ENCODE peak calls at places on chromosomes 7 and 10, in eight cellular contexts. One of them, this sample, is unnamed.
A peak's percentile ranks its signal among the peaks of the same experiment; 100 is the strongest.

GRCh38 chr10:20007426-20007825 is 191.2 kb downstream of the PLXDC2 start:
- DNase-seq in NCI-H2107: no peak
- DNase-seq in esophagus muscularis mucosa: no peak
- DNase-seq in left ventricle myocardium inferior: no peak
- DNase-seq in GM06990: no peak
- DNase-seq in RWPE1: no peak
- DNase-seq in kidney epithelial cell: no peak
- DNase-seq in stimulated activated CD8-positive, alpha-beta memory T cell treated with anti-CD3 and anti-CD28 coated beads, Interleukin-7, amount 100 ng/mL, for 48 hours: no peak
- DNase-seq in this sample: no peak

GRCh38 chr7:8387551-8388256 is 45.7 kb upstream of the NXPH1 start:
- DNase-seq in NCI-H2107: no peak
- DNase-seq in esophagus muscularis mucosa: no peak
- DNase-seq in left ventricle myocardium inferior: no peak
- DNase-seq in GM06990: peak; percentile 22
- DNase-seq in RWPE1: no peak
- DNase-seq in kidney epithelial cell: no peak
- DNase-seq in stimulated activated CD8-positive, alpha-beta memory T cell treated with anti-CD3 and anti-CD28 coated beads, Interleukin-7, amount 100 ng/mL, for 48 hours: no peak
- DNase-seq in this sample: peak; percentile 69

GRCh38 chr10:44935201-44935960 is 24.2 kb upstream of the RASSF4 start:
- DNase-seq in NCI-H2107: no peak
- DNase-seq in esophagus muscularis mucosa: no peak
- DNase-seq in left ventricle myocardium inferior: peak; percentile 78
- DNase-seq in GM06990: no peak
- DNase-seq in RWPE1: no peak
- DNase-seq in kidney epithelial cell: peak; percentile 89
- DNase-seq in stimulated activated CD8-positive, alpha-beta memory T cell treated with anti-CD3 and anti-CD28 coated beads, Interleukin-7, amount 100 ng/mL, for 48 hours: no peak
- DNase-seq in this sample: no peak

GRCh38 chr10:97023401-97024180 is 162.2 kb downstream of the SLIT1 start:
- DNase-seq in NCI-H2107: no peak
- DNase-seq in esophagus muscularis mucosa: no peak
- DNase-seq in left ventricle myocardium inferior: no peak
- DNase-seq in GM06990: no peak
- DNase-seq in RWPE1: no peak
- DNase-seq in kidney epithelial cell: no peak
- DNase-seq in stimulated activated CD8-positive, alpha-beta memory T cell treated with anti-CD3 and anti-CD28 coated beads, Interleukin-7, amount 100 ng/mL, for 48 hours: no peak
- DNase-seq in this sample: no peak

GRCh38 chr7:5598261-5598761 is 174.7 kb upstream of the TNRC18 start:
- DNase-seq in NCI-H2107: no peak
- DNase-seq in esophagus muscularis mucosa: no peak
- DNase-seq in left ventricle myocardium inferior: no peak
- DNase-seq in GM06990: no peak
- DNase-seq in RWPE1: no peak
- DNase-seq in kidney epithelial cell: no peak
- DNase-seq in stimulated activated CD8-positive, alpha-beta memory T cell treated with anti-CD3 and anti-CD28 coated beads, Interleukin-7, amount 100 ng/mL, for 48 hours: no peak
- DNase-seq in this sample: peak; percentile 92

GRCh38 chr10:93437000-93437945 is 44.9 kb downstream of the MYOF start:
- DNase-seq in NCI-H2107: no peak
- DNase-seq in esophagus muscularis mucosa: peak; percentile 97
- DNase-seq in left ventricle myocardium inferior: peak; percentile 69
- DNase-seq in GM06990: no peak
- DNase-seq in RWPE1: peak; percentile 94
- DNase-seq in kidney epithelial cell: peak; percentile 99
- DNase-seq in stimulated activated CD8-positive, alpha-beta memory T cell treated with anti-CD3 and anti-CD28 coated beads, Interleukin-7, amount 100 ng/mL, for 48 hours: no peak
- DNase-seq in this sample: no peak

GRCh38 chr7:64849924-64850499 is 53.1 kb upstream of the ZNF273 start:
- DNase-seq in NCI-H2107: no peak
- DNase-seq in esophagus muscularis mucosa: no peak
- DNase-seq in left ventricle myocardium inferior: no peak
- DNase-seq in GM06990: no peak
- DNase-seq in RWPE1: no peak
- DNase-seq in kidney epithelial cell: no peak
- DNase-seq in stimulated activated CD8-positive, alpha-beta memory T cell treated with anti-CD3 and anti-CD28 coated beads, Interleukin-7, amount 100 ng/mL, for 48 hours: no peak
- DNase-seq in this sample: no peak

GRCh38 chr7:151659219-151659618 is 139.5 kb upstream of the RHEB start:
- DNase-seq in NCI-H2107: no peak
- DNase-seq in esophagus muscularis mucosa: no peak
- DNase-seq in left ventricle myocardium inferior: no peak
- DNase-seq in GM06990: no peak
- DNase-seq in RWPE1: no peak
- DNase-seq in kidney epithelial cell: no peak
- DNase-seq in stimulated activated CD8-positive, alpha-beta memory T cell treated with anti-CD3 and anti-CD28 coated beads, Interleukin-7, amount 100 ng/mL, for 48 hours: no peak
- DNase-seq in this sample: no peak

GRCh38 chr10:33897255-33897893 is 562.9 kb upstream of the NRP1 start:
- DNase-seq in NCI-H2107: no peak
- DNase-seq in esophagus muscularis mucosa: no peak
- DNase-seq in left ventricle myocardium inferior: no peak
- DNase-seq in GM06990: no peak
- DNase-seq in RWPE1: peak; percentile 94
- DNase-seq in kidney epithelial cell: no peak
- DNase-seq in stimulated activated CD8-positive, alpha-beta memory T cell treated with anti-CD3 and anti-CD28 coated beads, Interleukin-7, amount 100 ng/mL, for 48 hours: no peak
- DNase-seq in this sample: no peak

GRCh38 chr10:29276251-29276850 is 12.5 kb upstream of the LYZL1 start:
- DNase-seq in NCI-H2107: no peak
- DNase-seq in esophagus muscularis mucosa: peak; percentile 66
- DNase-seq in left ventricle myocardium inferior: no peak
- DNase-seq in GM06990: no peak
- DNase-seq in RWPE1: no peak
- DNase-seq in kidney epithelial cell: no peak
- DNase-seq in stimulated activated CD8-positive, alpha-beta memory T cell treated with anti-CD3 and anti-CD28 coated beads, Interleukin-7, amount 100 ng/mL, for 48 hours: no peak
- DNase-seq in this sample: no peak

GRCh38 chr10:110664483-110665420 is 20.6 kb downstream of the RBM20 start:
- DNase-seq in NCI-H2107: no peak
- DNase-seq in esophagus muscularis mucosa: peak; percentile 64
- DNase-seq in left ventricle myocardium inferior: no peak
- DNase-seq in GM06990: no peak
- DNase-seq in RWPE1: peak; percentile 82
- DNase-seq in kidney epithelial cell: peak; percentile 80
- DNase-seq in stimulated activated CD8-positive, alpha-beta memory T cell treated with anti-CD3 and anti-CD28 coated beads, Interleukin-7, amount 100 ng/mL, for 48 hours: no peak
- DNase-seq in this sample: no peak

GRCh38 chr7:151415375-151416112 is 5.7 kb upstream of the WDR86 start:
- DNase-seq in NCI-H2107: peak; percentile 73
- DNase-seq in esophagus muscularis mucosa: no peak
- DNase-seq in left ventricle myocardium inferior: no peak
- DNase-seq in GM06990: no peak
- DNase-seq in RWPE1: peak; percentile 44
- DNase-seq in kidney epithelial cell: no peak
- DNase-seq in stimulated activated CD8-positive, alpha-beta memory T cell treated with anti-CD3 and anti-CD28 coated beads, Interleukin-7, amount 100 ng/mL, for 48 hours: no peak
- DNase-seq in this sample: no peak

GRCh38 chr10:111175786-111176185 is 99.0 kb downstream of the ADRA2A start:
- DNase-seq in NCI-H2107: no peak
- DNase-seq in esophagus muscularis mucosa: no peak
- DNase-seq in left ventricle myocardium inferior: no peak
- DNase-seq in GM06990: no peak
- DNase-seq in RWPE1: no peak
- DNase-seq in kidney epithelial cell: no peak
- DNase-seq in stimulated activated CD8-positive, alpha-beta memory T cell treated with anti-CD3 and anti-CD28 coated beads, Interleukin-7, amount 100 ng/mL, for 48 hours: no peak
- DNase-seq in this sample: no peak

GRCh38 chr7:115822380-115822779 is 208.2 kb downstream of the TFEC start:
- DNase-seq in NCI-H2107: no peak
- DNase-seq in esophagus muscularis mucosa: no peak
- DNase-seq in left ventricle myocardium inferior: no peak
- DNase-seq in GM06990: no peak
- DNase-seq in RWPE1: no peak
- DNase-seq in kidney epithelial cell: no peak
- DNase-seq in stimulated activated CD8-positive, alpha-beta memory T cell treated with anti-CD3 and anti-CD28 coated beads, Interleukin-7, amount 100 ng/mL, for 48 hours: no peak
- DNase-seq in this sample: no peak

GRCh38 chr7:134211817-134212216 is 84.7 kb downstream of the LRGUK start:
- DNase-seq in NCI-H2107: no peak
- DNase-seq in esophagus muscularis mucosa: no peak
- DNase-seq in left ventricle myocardium inferior: no peak
- DNase-seq in GM06990: no peak
- DNase-seq in RWPE1: no peak
- DNase-seq in kidney epithelial cell: no peak
- DNase-seq in stimulated activated CD8-positive, alpha-beta memory T cell treated with anti-CD3 and anti-CD28 coated beads, Interleukin-7, amount 100 ng/mL, for 48 hours: no peak
- DNase-seq in this sample: no peak

GRCh38 chr7:149625947-149626392 is 128.4 kb upstream of the ZNF746 start:
- DNase-seq in NCI-H2107: no peak
- DNase-seq in esophagus muscularis mucosa: no peak
- DNase-seq in left ventricle myocardium inferior: no peak
- DNase-seq in GM06990: no peak
- DNase-seq in RWPE1: no peak
- DNase-seq in kidney epithelial cell: no peak
- DNase-seq in stimulated activated CD8-positive, alpha-beta memory T cell treated with anti-CD3 and anti-CD28 coated beads, Interleukin-7, amount 100 ng/mL, for 48 hours: no peak
- DNase-seq in this sample: no peak

GRCh38 chr7:37248396-37248836 is 200.2 kb downstream of the ELMO1 start:
- DNase-seq in NCI-H2107: no peak
- DNase-seq in esophagus muscularis mucosa: no peak
- DNase-seq in left ventricle myocardium inferior: no peak
- DNase-seq in GM06990: no peak
- DNase-seq in RWPE1: no peak
- DNase-seq in kidney epithelial cell: no peak
- DNase-seq in stimulated activated CD8-positive, alpha-beta memory T cell treated with anti-CD3 and anti-CD28 coated beads, Interleukin-7, amount 100 ng/mL, for 48 hours: no peak
- DNase-seq in this sample: no peak

GRCh38 chr7:88217675-88218427 is 2.0 kb downstream of the SRI start:
- DNase-seq in NCI-H2107: no peak
- DNase-seq in esophagus muscularis mucosa: no peak
- DNase-seq in left ventricle myocardium inferior: no peak
- DNase-seq in GM06990: peak; percentile 71
- DNase-seq in RWPE1: no peak
- DNase-seq in kidney epithelial cell: no peak
- DNase-seq in stimulated activated CD8-positive, alpha-beta memory T cell treated with anti-CD3 and anti-CD28 coated beads, Interleukin-7, amount 100 ng/mL, for 48 hours: no peak
- DNase-seq in this sample: no peak

GRCh38 chr7:24587853-24588252 is 14.6 kb downstream of the PALS2 start:
- DNase-seq in NCI-H2107: no peak
- DNase-seq in esophagus muscularis mucosa: no peak
- DNase-seq in left ventricle myocardium inferior: no peak
- DNase-seq in GM06990: no peak
- DNase-seq in RWPE1: no peak
- DNase-seq in kidney epithelial cell: no peak
- DNase-seq in stimulated activated CD8-positive, alpha-beta memory T cell treated with anti-CD3 and anti-CD28 coated beads, Interleukin-7, amount 100 ng/mL, for 48 hours: no peak
- DNase-seq in this sample: peak; percentile 62

GRCh38 chr7:22433710-22434460 is 66.1 kb downstream of the STEAP1B start:
- DNase-seq in NCI-H2107: no peak
- DNase-seq in esophagus muscularis mucosa: peak; percentile 84
- DNase-seq in left ventricle myocardium inferior: peak; percentile 16
- DNase-seq in GM06990: no peak
- DNase-seq in RWPE1: peak; percentile 57
- DNase-seq in kidney epithelial cell: no peak
- DNase-seq in stimulated activated CD8-positive, alpha-beta memory T cell treated with anti-CD3 and anti-CD28 coated beads, Interleukin-7, amount 100 ng/mL, for 48 hours: no peak
- DNase-seq in this sample: no peak

GRCh38 chr10:46033602-46034011 is 3.2 kb upstream of the NCOA4 start:
- DNase-seq in NCI-H2107: no peak
- DNase-seq in esophagus muscularis mucosa: no peak
- DNase-seq in left ventricle myocardium inferior: no peak
- DNase-seq in GM06990: no peak
- DNase-seq in RWPE1: peak; percentile 39
- DNase-seq in kidney epithelial cell: peak; percentile 61
- DNase-seq in stimulated activated CD8-positive, alpha-beta memory T cell treated with anti-CD3 and anti-CD28 coated beads, Interleukin-7, amount 100 ng/mL, for 48 hours: no peak
- DNase-seq in this sample: peak; percentile 15

GRCh38 chr7:25665903-25666670 is 437.8 kb upstream of the NPVF start:
- DNase-seq in NCI-H2107: no peak
- DNase-seq in esophagus muscularis mucosa: no peak
- DNase-seq in left ventricle myocardium inferior: no peak
- DNase-seq in GM06990: no peak
- DNase-seq in RWPE1: no peak
- DNase-seq in kidney epithelial cell: no peak
- DNase-seq in stimulated activated CD8-positive, alpha-beta memory T cell treated with anti-CD3 and anti-CD28 coated beads, Interleukin-7, amount 100 ng/mL, for 48 hours: no peak
- DNase-seq in this sample: no peak

GRCh38 chr7:2110586-2111396 is 122.0 kb downstream of the MAD1L1 start:
- DNase-seq in NCI-H2107: no peak
- DNase-seq in esophagus muscularis mucosa: no peak
- DNase-seq in left ventricle myocardium inferior: no peak
- DNase-seq in GM06990: no peak
- DNase-seq in RWPE1: no peak
- DNase-seq in kidney epithelial cell: no peak
- DNase-seq in stimulated activated CD8-positive, alpha-beta memory T cell treated with anti-CD3 and anti-CD28 coated beads, Interleukin-7, amount 100 ng/mL, for 48 hours: no peak
- DNase-seq in this sample: no peak

GRCh38 chr7:127874951-127875608 is 156.2 kb downstream of the LRRC4 start:
- DNase-seq in NCI-H2107: no peak
- DNase-seq in esophagus muscularis mucosa: no peak
- DNase-seq in left ventricle myocardium inferior: no peak
- DNase-seq in GM06990: no peak
- DNase-seq in RWPE1: no peak
- DNase-seq in kidney epithelial cell: no peak
- DNase-seq in stimulated activated CD8-positive, alpha-beta memory T cell treated with anti-CD3 and anti-CD28 coated beads, Interleukin-7, amount 100 ng/mL, for 48 hours: no peak
- DNase-seq in this sample: no peak

GRCh38 chr7:72446131-72446530 is 34.0 kb upstream of the CALN1 start:
- DNase-seq in NCI-H2107: no peak
- DNase-seq in esophagus muscularis mucosa: no peak
- DNase-seq in left ventricle myocardium inferior: no peak
- DNase-seq in GM06990: no peak
- DNase-seq in RWPE1: no peak
- DNase-seq in kidney epithelial cell: no peak
- DNase-seq in stimulated activated CD8-positive, alpha-beta memory T cell treated with anti-CD3 and anti-CD28 coated beads, Interleukin-7, amount 100 ng/mL, for 48 hours: no peak
- DNase-seq in this sample: no peak

GRCh38 chr10:34638405-34639054 is 176.6 kb downstream of the PARD3 start:
- DNase-seq in NCI-H2107: no peak
- DNase-seq in esophagus muscularis mucosa: peak; percentile 95
- DNase-seq in left ventricle myocardium inferior: peak; percentile 77
- DNase-seq in GM06990: no peak
- DNase-seq in RWPE1: peak; percentile 46
- DNase-seq in kidney epithelial cell: peak; percentile 45
- DNase-seq in stimulated activated CD8-positive, alpha-beta memory T cell treated with anti-CD3 and anti-CD28 coated beads, Interleukin-7, amount 100 ng/mL, for 48 hours: peak; percentile 17
- DNase-seq in this sample: peak; percentile 56

GRCh38 chr7:50660830-50661175 is 95.6 kb upstream of the DDC start:
- DNase-seq in NCI-H2107: no peak
- DNase-seq in esophagus muscularis mucosa: no peak
- DNase-seq in left ventricle myocardium inferior: no peak
- DNase-seq in GM06990: no peak
- DNase-seq in RWPE1: no peak
- DNase-seq in kidney epithelial cell: no peak
- DNase-seq in stimulated activated CD8-positive, alpha-beta memory T cell treated with anti-CD3 and anti-CD28 coated beads, Interleukin-7, amount 100 ng/mL, for 48 hours: no peak
- DNase-seq in this sample: no peak

GRCh38 chr10:42975558-42976352 is 101.1 kb upstream of the RET start:
- DNase-seq in NCI-H2107: no peak
- DNase-seq in esophagus muscularis mucosa: no peak
- DNase-seq in left ventricle myocardium inferior: no peak
- DNase-seq in GM06990: no peak
- DNase-seq in RWPE1: no peak
- DNase-seq in kidney epithelial cell: no peak
- DNase-seq in stimulated activated CD8-positive, alpha-beta memory T cell treated with anti-CD3 and anti-CD28 coated beads, Interleukin-7, amount 100 ng/mL, for 48 hours: no peak
- DNase-seq in this sample: peak; percentile 33

GRCh38 chr10:59896186-59896585 is 10.2 kb downstream of the CCDC6 start:
- DNase-seq in NCI-H2107: no peak
- DNase-seq in esophagus muscularis mucosa: no peak
- DNase-seq in left ventricle myocardium inferior: no peak
- DNase-seq in GM06990: no peak
- DNase-seq in RWPE1: no peak
- DNase-seq in kidney epithelial cell: no peak
- DNase-seq in stimulated activated CD8-positive, alpha-beta memory T cell treated with anti-CD3 and anti-CD28 coated beads, Interleukin-7, amount 100 ng/mL, for 48 hours: no peak
- DNase-seq in this sample: no peak

This sample was measured in WERI-Rb-1.